ENCODE peak calls at places on chromosomes 6 and 20, in nine cellular contexts. One of them, this sample, is unnamed.

GRCh38 chr20:4571759-4572531 is 149.8 kb upstream of the PRND start:
- DNase-seq in endodermal cell: no peak
- DNase-seq in ovary: no peak
- DNase-seq in cardiac muscle cell: no peak
- DNase-seq in thyroid gland: no peak
- DNase-seq in A549: peak; percentile 62
- DNase-seq in spleen: no peak
- DNase-seq in prostate gland: no peak
- DNase-seq in lung: no peak
- DNase-seq in this sample: no peak

GRCh38 chr20:24318569-24319352 is 150.7 kb upstream of the SYNDIG1 start:
- DNase-seq in endodermal cell: no peak
- DNase-seq in spleen: no peak
- DNase-seq in A549: no peak
- DNase-seq in thyroid gland: no peak
- DNase-seq in ovary: no peak
- DNase-seq in cardiac muscle cell: no peak
- DNase-seq in prostate gland: no peak
- DNase-seq in lung: no peak
- DNase-seq in this sample: no peak

GRCh38 chr20:43533060-43533459 is 25.6 kb downstream of the L3MBTL1 start:
- DNase-seq in thyroid gland: no peak
- DNase-seq in lung: no peak
- DNase-seq in ovary: no peak
- DNase-seq in A549: no peak
- DNase-seq in prostate gland: no peak
- DNase-seq in cardiac muscle cell: no peak
- DNase-seq in endodermal cell: no peak
- DNase-seq in spleen: no peak
- DNase-seq in this sample: no peak

GRCh38 chr20:38631155-38632022 is 29.8 kb downstream of the ARHGAP40 start:
- DNase-seq in cardiac muscle cell: no peak
- DNase-seq in thyroid gland: no peak
- DNase-seq in spleen: no peak
- DNase-seq in ovary: no peak
- DNase-seq in A549: no peak
- DNase-seq in endodermal cell: no peak
- DNase-seq in prostate gland: no peak
- DNase-seq in lung: no peak
- DNase-seq in this sample: no peak

GRCh38 chr6:89562114-89562815 is 76.3 kb downstream of the LYRM2 start:
- DNase-seq in prostate gland: no peak
- DNase-seq in spleen: no peak
- DNase-seq in A549: no peak
- DNase-seq in ovary: no peak
- DNase-seq in endodermal cell: no peak
- DNase-seq in thyroid gland: peak; percentile 27
- DNase-seq in cardiac muscle cell: no peak
- DNase-seq in lung: no peak
- DNase-seq in this sample: no peak

GRCh38 chr6:121351911-121352310 is 17.6 kb upstream of the TBC1D32 start:
- DNase-seq in cardiac muscle cell: no peak
- DNase-seq in endodermal cell: no peak
- DNase-seq in ovary: no peak
- DNase-seq in spleen: no peak
- DNase-seq in lung: no peak
- DNase-seq in A549: no peak
- DNase-seq in prostate gland: no peak
- DNase-seq in thyroid gland: no peak
- DNase-seq in this sample: no peak

GRCh38 chr20:62642666-62643520 is 590 bp downstream of the SLCO4A1 start:
- DNase-seq in thyroid gland: no peak
- DNase-seq in spleen: peak; percentile 91
- DNase-seq in lung: no peak
- DNase-seq in A549: peak; percentile 40
- DNase-seq in prostate gland: no peak
- DNase-seq in ovary: no peak
- DNase-seq in cardiac muscle cell: peak; percentile 40
- DNase-seq in endodermal cell: peak; percentile 79
- DNase-seq in this sample: no peak

GRCh38 chr6:78523622-78524021 is 343.7 kb upstream of the IRAK1BP1 start:
- DNase-seq in spleen: no peak
- DNase-seq in thyroid gland: no peak
- DNase-seq in cardiac muscle cell: no peak
- DNase-seq in prostate gland: no peak
- DNase-seq in A549: no peak
- DNase-seq in endodermal cell: no peak
- DNase-seq in lung: no peak
- DNase-seq in ovary: no peak
- DNase-seq in this sample: no peak

GRCh38 chr6:82832811-82833210 is 232.8 kb downstream of the UBE3D start:
- DNase-seq in A549: no peak
- DNase-seq in spleen: no peak
- DNase-seq in prostate gland: peak; percentile 12
- DNase-seq in ovary: no peak
- DNase-seq in lung: no peak
- DNase-seq in endodermal cell: no peak
- DNase-seq in thyroid gland: no peak
- DNase-seq in cardiac muscle cell: no peak
- DNase-seq in this sample: no peak

GRCh38 chr6:4091926-4092325 is 13.0 kb upstream of the FAM217A start:
- DNase-seq in thyroid gland: no peak
- DNase-seq in A549: no peak
- DNase-seq in ovary: no peak
- DNase-seq in endodermal cell: no peak
- DNase-seq in prostate gland: no peak
- DNase-seq in spleen: no peak
- DNase-seq in lung: no peak
- DNase-seq in cardiac muscle cell: no peak
- DNase-seq in this sample: peak; percentile 69

GRCh38 chr6:41135062-41135832 is 18.9 kb downstream of the TREML1 start:
- DNase-seq in prostate gland: no peak
- DNase-seq in lung: no peak
- DNase-seq in endodermal cell: no peak
- DNase-seq in thyroid gland: no peak
- DNase-seq in cardiac muscle cell: no peak
- DNase-seq in ovary: no peak
- DNase-seq in spleen: no peak
- DNase-seq in A549: no peak
- DNase-seq in this sample: no peak

GRCh38 chr6:46039646-46040045 is 24.0 kb upstream of the CLIC5 start:
- DNase-seq in cardiac muscle cell: no peak
- DNase-seq in prostate gland: no peak
- DNase-seq in lung: no peak
- DNase-seq in spleen: no peak
- DNase-seq in ovary: no peak
- DNase-seq in thyroid gland: no peak
- DNase-seq in endodermal cell: no peak
- DNase-seq in A549: no peak
- DNase-seq in this sample: no peak

GRCh38 chr20:33224399-33224798 is 7.2 kb downstream of the BPIFA3 start:
- DNase-seq in thyroid gland: no peak
- DNase-seq in lung: no peak
- DNase-seq in spleen: no peak
- DNase-seq in prostate gland: no peak
- DNase-seq in A549: no peak
- DNase-seq in cardiac muscle cell: no peak
- DNase-seq in ovary: no peak
- DNase-seq in endodermal cell: no peak
- DNase-seq in this sample: no peak

GRCh38 chr20:54228841-54229240 is 21.0 kb downstream of the PFDN4 start:
- DNase-seq in endodermal cell: no peak
- DNase-seq in spleen: no peak
- DNase-seq in thyroid gland: no peak
- DNase-seq in A549: no peak
- DNase-seq in lung: no peak
- DNase-seq in prostate gland: no peak
- DNase-seq in ovary: no peak
- DNase-seq in cardiac muscle cell: no peak
- DNase-seq in this sample: no peak

GRCh38 chr6:89492025-89492640 is 59.2 kb downstream of the ANKRD6 start:
- DNase-seq in prostate gland: no peak
- DNase-seq in endodermal cell: peak; percentile 57
- DNase-seq in spleen: no peak
- DNase-seq in cardiac muscle cell: no peak
- DNase-seq in thyroid gland: no peak
- DNase-seq in A549: no peak
- DNase-seq in ovary: no peak
- DNase-seq in lung: no peak
- DNase-seq in this sample: no peak

GRCh38 chr6:29593199-29593598 is 8.3 kb downstream of the OR2H2 start:
- DNase-seq in cardiac muscle cell: peak; percentile 19
- DNase-seq in prostate gland: no peak
- DNase-seq in endodermal cell: no peak
- DNase-seq in thyroid gland: no peak
- DNase-seq in A549: no peak
- DNase-seq in lung: no peak
- DNase-seq in ovary: no peak
- DNase-seq in spleen: no peak
- DNase-seq in this sample: no peak

GRCh38 chr6:94372229-94372628 is 952.9 kb upstream of the EPHA7 start:
- DNase-seq in thyroid gland: no peak
- DNase-seq in ovary: no peak
- DNase-seq in spleen: no peak
- DNase-seq in prostate gland: no peak
- DNase-seq in lung: no peak
- DNase-seq in A549: no peak
- DNase-seq in endodermal cell: no peak
- DNase-seq in cardiac muscle cell: no peak
- DNase-seq in this sample: no peak

GRCh38 chr6:63573140-63573898 is 1.0 kb downstream of the LOC128125822 start:
- DNase-seq in lung: peak; percentile 89
- DNase-seq in prostate gland: peak; percentile 97
- DNase-seq in endodermal cell: peak; percentile 96
- DNase-seq in thyroid gland: peak; percentile 96
- DNase-seq in spleen: peak; percentile 96
- DNase-seq in A549: peak; percentile 79
- DNase-seq in ovary: peak; percentile 77
- DNase-seq in cardiac muscle cell: peak; percentile 71
- DNase-seq in this sample: peak; percentile 92

GRCh38 chr6:159716247-159717086 is 10.8 kb upstream of the WTAP start:
- DNase-seq in A549: peak; percentile 42
- DNase-seq in cardiac muscle cell: no peak
- DNase-seq in thyroid gland: no peak
- DNase-seq in prostate gland: peak; percentile 84
- DNase-seq in ovary: no peak
- DNase-seq in endodermal cell: no peak
- DNase-seq in spleen: no peak
- DNase-seq in lung: no peak
- DNase-seq in this sample: peak; percentile 75

GRCh38 chr6:88166493-88166900 is 350 bp upstream of the CNR1 start:
- DNase-seq in thyroid gland: no peak
- DNase-seq in endodermal cell: peak; percentile 82
- DNase-seq in spleen: peak; percentile 85
- DNase-seq in A549: no peak
- DNase-seq in ovary: no peak
- DNase-seq in cardiac muscle cell: peak; percentile 32
- DNase-seq in prostate gland: no peak
- DNase-seq in lung: no peak
- DNase-seq in this sample: no peak

DNA sequence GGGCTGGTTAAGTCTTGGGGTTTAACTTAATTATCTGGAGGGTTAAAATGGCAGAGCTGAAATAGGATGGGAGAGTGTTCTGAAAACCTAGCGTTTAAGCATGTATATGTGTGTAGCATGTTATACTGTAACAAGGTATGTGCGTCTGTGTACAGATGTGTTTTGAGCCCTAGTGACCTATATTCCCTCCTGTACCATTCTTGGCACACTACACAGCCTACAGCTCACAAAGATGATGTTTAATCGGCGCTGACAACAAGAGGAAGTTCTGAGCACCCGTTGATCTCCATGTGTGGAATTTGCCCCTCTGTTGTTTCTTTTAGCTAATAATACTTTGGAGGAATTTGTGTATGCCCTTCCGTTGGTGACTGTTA is 1.4 kb downstream of the CARMIL1 start:
- DNase-seq in endodermal cell: no peak
- DNase-seq in cardiac muscle cell: peak; percentile 31
- DNase-seq in ovary: no peak
- DNase-seq in A549: peak; percentile 32
- DNase-seq in thyroid gland: no peak
- DNase-seq in prostate gland: no peak
- DNase-seq in lung: no peak
- DNase-seq in spleen: no peak
- DNase-seq in this sample: no peak
- H3K4me3 ChIP-seq in endodermal cell: peak overlapping the region; percentile 95
- H3K4me3 ChIP-seq in cardiac muscle cell: peak overlapping the region; percentile 75
- H3K4me3 ChIP-seq in ovary: peak overlapping the region; percentile 91
- H3K4me3 ChIP-seq in A549: peak overlapping the region; percentile 99
- H3K4me3 ChIP-seq in thyroid gland: peak overlapping the region; percentile 88
- H3K4me3 ChIP-seq in prostate gland: peak overlapping the region; percentile 71
- H3K4me3 ChIP-seq in lung: peak overlapping the region; percentile 64
- H3K4me3 ChIP-seq in spleen: peak overlapping the region; percentile 89
- H3K4me3 ChIP-seq in this sample: peak overlapping the region; percentile 94

GRCh38 chr6:26031595-26032386 is 55.4 kb upstream of the HFE start:
- DNase-seq in cardiac muscle cell: peak; percentile 97
- DNase-seq in spleen: peak; percentile 92
- DNase-seq in lung: peak; percentile 88
- DNase-seq in ovary: peak; percentile 78
- DNase-seq in thyroid gland: peak; percentile 86
- DNase-seq in prostate gland: peak; percentile 88
- DNase-seq in endodermal cell: peak; percentile 96
- DNase-seq in A549: peak; percentile 97
- DNase-seq in this sample: peak; percentile 42
- TF ChIP-seq CTCF in cardiac muscle cell: peak; percentile 32
- TF ChIP-seq CTCF in spleen: peak; percentile 5
- TF ChIP-seq CTCF in lung: no peak
- TF ChIP-seq CTCF in ovary: no peak
- TF ChIP-seq CTCF in thyroid gland: no peak
- TF ChIP-seq CTCF in prostate gland: no peak
- TF ChIP-seq CTCF in endodermal cell: peak; percentile 19
- TF ChIP-seq CTCF in A549: no peak
- TF ChIP-seq CTCF in this sample: no peak

DNA sequence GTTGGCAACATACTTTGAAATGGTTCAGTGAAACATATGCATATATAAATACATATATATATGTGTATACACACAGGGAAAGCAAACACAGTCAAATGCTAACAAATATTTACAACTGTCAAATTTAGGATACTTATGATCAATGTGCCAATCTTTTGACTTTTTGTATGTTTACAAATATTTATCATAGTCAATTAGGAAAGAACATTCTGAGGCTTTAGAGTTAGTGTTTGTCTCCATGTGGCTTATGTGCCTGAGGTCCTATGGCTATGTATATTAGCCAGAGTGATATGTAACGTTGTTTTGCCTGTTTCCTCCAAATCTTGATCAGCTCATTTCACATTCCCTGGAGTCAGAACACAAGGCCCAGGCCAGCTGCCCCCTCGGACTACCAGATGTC is 126.5 kb upstream of the MAN1A1 start:
- DNase-seq in prostate gland: no peak
- DNase-seq in cardiac muscle cell: no peak
- DNase-seq in lung: no peak
- DNase-seq in ovary: no peak
- DNase-seq in endodermal cell: no peak
- DNase-seq in spleen: no peak
- DNase-seq in thyroid gland: no peak
- DNase-seq in A549: no peak
- DNase-seq in this sample: no peak
- H3K27ac ChIP-seq in prostate gland: no peak overlapping the region
- H3K27ac ChIP-seq in cardiac muscle cell: no peak overlapping the region
- H3K27ac ChIP-seq in lung: no peak overlapping the region
- H3K27ac ChIP-seq in ovary: no peak overlapping the region
- H3K27ac ChIP-seq in endodermal cell: no peak overlapping the region
- H3K27ac ChIP-seq in spleen: peak overlapping the region; percentile 29
- H3K27ac ChIP-seq in thyroid gland: no peak overlapping the region
- H3K27ac ChIP-seq in A549: no peak overlapping the region
- H3K27ac ChIP-seq in this sample: no peak overlapping the region

GRCh38 chr6:136920216-136920857 is 1.8 kb upstream of the SLC35D3 start:
- DNase-seq in endodermal cell: no peak
- DNase-seq in cardiac muscle cell: no peak
- DNase-seq in A549: no peak
- DNase-seq in lung: no peak
- DNase-seq in thyroid gland: no peak
- DNase-seq in spleen: no peak
- DNase-seq in prostate gland: no peak
- DNase-seq in ovary: no peak
- DNase-seq in this sample: no peak
- H3K4me3 ChIP-seq in endodermal cell: peak overlapping the region; percentile 79
- H3K4me3 ChIP-seq in cardiac muscle cell: peak overlapping the region; percentile 50
- H3K4me3 ChIP-seq in A549: no peak overlapping the region
- H3K4me3 ChIP-seq in lung: no peak overlapping the region
- H3K4me3 ChIP-seq in thyroid gland: no peak overlapping the region
- H3K4me3 ChIP-seq in spleen: peak overlapping the region; percentile 74
- H3K4me3 ChIP-seq in prostate gland: peak overlapping the region; percentile 35
- H3K4me3 ChIP-seq in ovary: no peak overlapping the region
- H3K4me3 ChIP-seq in this sample: peak overlapping the region; percentile 7

This sample was measured in pancreas.